ENCODE peak calls at places on chromosomes 13 and 19, in ten cellular contexts. One of them, this sample, is unnamed.

GRCh38 chr13:75906315-75906714 is 270.2 kb downstream of the LMO7 start:
- DNase-seq in HCT116: no peak
- DNase-seq in fibroblast of lung: no peak
- DNase-seq in PC-3: no peak
- DNase-seq in neuronal stem cell: no peak
- DNase-seq in H1: no peak
- DNase-seq in colonic mucosa: no peak
- DNase-seq in mammary epithelial cell: no peak
- DNase-seq in IMR-90: no peak
- DNase-seq in H9: no peak
- DNase-seq in this sample: no peak

GRCh38 chr19:12727745-12728433 is 4.2 kb upstream of the TNPO2 start:
- DNase-seq in HCT116: no peak
- DNase-seq in colonic mucosa: no peak
- DNase-seq in fibroblast of lung: no peak
- DNase-seq in mammary epithelial cell: no peak
- DNase-seq in H9: no peak
- DNase-seq in PC-3: no peak
- DNase-seq in H1: no peak
- DNase-seq in neuronal stem cell: no peak
- DNase-seq in IMR-90: no peak
- DNase-seq in this sample: no peak

GRCh38 chr19:33355535-33355934 is 18.0 kb upstream of the CEBPG start:
- DNase-seq in H9: no peak
- DNase-seq in fibroblast of lung: no peak
- DNase-seq in HCT116: no peak
- DNase-seq in H1: no peak
- DNase-seq in IMR-90: no peak
- DNase-seq in mammary epithelial cell: no peak
- DNase-seq in colonic mucosa: no peak
- DNase-seq in neuronal stem cell: no peak
- DNase-seq in PC-3: no peak
- DNase-seq in this sample: no peak

GRCh38 chr13:113917523-113918371 is 53.9 kb upstream of the GAS6 start:
- DNase-seq in IMR-90: no peak
- DNase-seq in H9: peak
- DNase-seq in HCT116: no peak
- DNase-seq in mammary epithelial cell: no peak
- DNase-seq in PC-3: no peak
- DNase-seq in H1: no peak
- DNase-seq in colonic mucosa: peak
- DNase-seq in neuronal stem cell: no peak
- DNase-seq in fibroblast of lung: no peak
- DNase-seq in this sample: no peak

GRCh38 chr13:113162783-113163685 is 4.6 kb downstream of the PROZ start:
- DNase-seq in mammary epithelial cell: no peak
- DNase-seq in colonic mucosa: no peak
- DNase-seq in PC-3: no peak
- DNase-seq in HCT116: no peak
- DNase-seq in fibroblast of lung: no peak
- DNase-seq in H9: no peak
- DNase-seq in IMR-90: no peak
- DNase-seq in neuronal stem cell: no peak
- DNase-seq in H1: no peak
- DNase-seq in this sample: peak

GRCh38 chr13:103539265-103539664 is 473.0 kb upstream of the SLC10A2 start:
- DNase-seq in colonic mucosa: no peak
- DNase-seq in PC-3: no peak
- DNase-seq in IMR-90: no peak
- DNase-seq in H9: peak
- DNase-seq in mammary epithelial cell: no peak
- DNase-seq in fibroblast of lung: no peak
- DNase-seq in HCT116: no peak
- DNase-seq in neuronal stem cell: peak
- DNase-seq in H1: no peak
- DNase-seq in this sample: no peak

GRCh38 chr13:80524447-80525215 is 183.7 kb upstream of the SPRY2 start:
- DNase-seq in HCT116: peak
- DNase-seq in fibroblast of lung: peak
- DNase-seq in colonic mucosa: no peak
- DNase-seq in neuronal stem cell: no peak
- DNase-seq in H1: no peak
- DNase-seq in H9: no peak
- DNase-seq in IMR-90: no peak
- DNase-seq in PC-3: no peak
- DNase-seq in mammary epithelial cell: no peak
- DNase-seq in this sample: no peak

GRCh38 chr13:78601124-78601885 is 2.0 kb downstream of the POU4F1 start:
- DNase-seq in colonic mucosa: no peak
- DNase-seq in IMR-90: peak
- DNase-seq in HCT116: no peak
- DNase-seq in fibroblast of lung: peak
- DNase-seq in neuronal stem cell: peak
- DNase-seq in mammary epithelial cell: no peak
- DNase-seq in H9: peak
- DNase-seq in H1: no peak
- DNase-seq in PC-3: no peak
- DNase-seq in this sample: no peak

DNA sequence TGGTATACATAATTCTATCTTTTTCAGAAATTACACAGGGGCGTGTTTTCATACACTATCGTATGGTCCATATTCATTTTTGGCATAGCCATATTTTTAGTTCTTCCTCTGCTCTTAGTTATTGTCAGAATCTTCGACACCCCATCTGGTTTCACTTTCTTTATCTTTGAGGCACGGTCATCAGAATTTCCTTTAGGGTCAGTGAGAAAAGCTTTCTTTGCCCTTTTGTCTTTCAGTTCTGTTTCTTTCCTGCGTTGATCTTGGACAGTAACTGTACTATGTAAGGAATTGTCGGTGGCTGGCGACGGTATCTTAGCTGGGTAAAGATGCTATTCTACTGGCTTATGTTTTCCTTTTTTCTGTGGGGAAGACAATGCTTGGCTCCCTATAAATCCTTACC is 10.6 kb upstream of the KIR2DL4 start:
- DNase-seq in HCT116: no peak
- DNase-seq in colonic mucosa: no peak
- DNase-seq in neuronal stem cell: no peak
- DNase-seq in PC-3: no peak
- DNase-seq in mammary epithelial cell: no peak
- DNase-seq in IMR-90: no peak
- DNase-seq in H1: no peak
- DNase-seq in H9: no peak
- DNase-seq in fibroblast of lung: no peak
- DNase-seq in this sample: peak
- H3K9ac ChIP-seq in HCT116: no peak
- H3K9ac ChIP-seq in colonic mucosa: no peak
- H3K9ac ChIP-seq in neuronal stem cell: no peak
- H3K9ac ChIP-seq in PC-3: no peak
- H3K9ac ChIP-seq in mammary epithelial cell: no peak
- H3K9ac ChIP-seq in IMR-90: no peak
- H3K9ac ChIP-seq in H1: no peak
- H3K9ac ChIP-seq in H9: no peak
- H3K9ac ChIP-seq in fibroblast of lung: no peak
- H3K9ac ChIP-seq in this sample: peak

GRCh38 chr19:47404334-47405196 is 14.8 kb downstream of the MEIS3 start:
- DNase-seq in HCT116: no peak
- DNase-seq in fibroblast of lung: no peak
- DNase-seq in PC-3: no peak
- DNase-seq in H9: no peak
- DNase-seq in mammary epithelial cell: no peak
- DNase-seq in IMR-90: no peak
- DNase-seq in colonic mucosa: no peak
- DNase-seq in H1: no peak
- DNase-seq in neuronal stem cell: no peak
- DNase-seq in this sample: no peak

GRCh38 chr19:47399198-47399597 is 20.1 kb downstream of the MEIS3 start:
- DNase-seq in PC-3: no peak
- DNase-seq in IMR-90: no peak
- DNase-seq in H1: no peak
- DNase-seq in HCT116: no peak
- DNase-seq in neuronal stem cell: no peak
- DNase-seq in H9: no peak
- DNase-seq in colonic mucosa: no peak
- DNase-seq in fibroblast of lung: no peak
- DNase-seq in mammary epithelial cell: no peak
- DNase-seq in this sample: no peak

GRCh38 chr19:47402504-47402903 is 16.8 kb downstream of the MEIS3 start:
- DNase-seq in HCT116: no peak
- DNase-seq in PC-3: no peak
- DNase-seq in colonic mucosa: no peak
- DNase-seq in mammary epithelial cell: no peak
- DNase-seq in fibroblast of lung: no peak
- DNase-seq in neuronal stem cell: no peak
- DNase-seq in H9: no peak
- DNase-seq in IMR-90: no peak
- DNase-seq in H1: no peak
- DNase-seq in this sample: no peak

DNA sequence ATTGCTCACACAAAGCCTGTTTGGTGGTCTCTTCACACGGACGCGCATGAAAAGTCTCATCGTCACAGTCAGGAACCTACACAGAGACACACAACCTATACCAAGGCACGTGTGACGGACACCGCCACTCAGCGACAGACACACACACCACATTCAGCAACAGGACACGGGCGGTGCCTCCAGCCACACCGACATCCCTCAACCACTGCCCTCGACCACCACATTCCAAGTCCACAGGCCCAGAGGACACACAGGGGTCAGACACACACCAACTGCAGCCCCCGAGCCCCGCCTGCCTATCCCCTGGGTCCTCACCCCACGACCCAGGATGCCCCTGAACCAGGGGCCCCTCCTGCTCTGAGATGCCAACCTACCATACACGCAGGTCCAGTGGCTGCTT is 20.6 kb downstream of the MEIS3 start:
- DNase-seq in fibroblast of lung: no peak
- DNase-seq in H1: no peak
- DNase-seq in HCT116: no peak
- DNase-seq in IMR-90: no peak
- DNase-seq in H9: no peak
- DNase-seq in PC-3: no peak
- DNase-seq in mammary epithelial cell: no peak
- DNase-seq in neuronal stem cell: no peak
- DNase-seq in colonic mucosa: no peak
- DNase-seq in this sample: no peak
- H3K9ac ChIP-seq in fibroblast of lung: no peak
- H3K9ac ChIP-seq in H1: no peak
- H3K9ac ChIP-seq in HCT116: no peak
- H3K9ac ChIP-seq in IMR-90: no peak
- H3K9ac ChIP-seq in H9: no peak
- H3K9ac ChIP-seq in PC-3: no peak
- H3K9ac ChIP-seq in mammary epithelial cell: no peak
- H3K9ac ChIP-seq in neuronal stem cell: peak
- H3K9ac ChIP-seq in colonic mucosa: no peak
- H3K9ac ChIP-seq in this sample: no peak

DNA sequence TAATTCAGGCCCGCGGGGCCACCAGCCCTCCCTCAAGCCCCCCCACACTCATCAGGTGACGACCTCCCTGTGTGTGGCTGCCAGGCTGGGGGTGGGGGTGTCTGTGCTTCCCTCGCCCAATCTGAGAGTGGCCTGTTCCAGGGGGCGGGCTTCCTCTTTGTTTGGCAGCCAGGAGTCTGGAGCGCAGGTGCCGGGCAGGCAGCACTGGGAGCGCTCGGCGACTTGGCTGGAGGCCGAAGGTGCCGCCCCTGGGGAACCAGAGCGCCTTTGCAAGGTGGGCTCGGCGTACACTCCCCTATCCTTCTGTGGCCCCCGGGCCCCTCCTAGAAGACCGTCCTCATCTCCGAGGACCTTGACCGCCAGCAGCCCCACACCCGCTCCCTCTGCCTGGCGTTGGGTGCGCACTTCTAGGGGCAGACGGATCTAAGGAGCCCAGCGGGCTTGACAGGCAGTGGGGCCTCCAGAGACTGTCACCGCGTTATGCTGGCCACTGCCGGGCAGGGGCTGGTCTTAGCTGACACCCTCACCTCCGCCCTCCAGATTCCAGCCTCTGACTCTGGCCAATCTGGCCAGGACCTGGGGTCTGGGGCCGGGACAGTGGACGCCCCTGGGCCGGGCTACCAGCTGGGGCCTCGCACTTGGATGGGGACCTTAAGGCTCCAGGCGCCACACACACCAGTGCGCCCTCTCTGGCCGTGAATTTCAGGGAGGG is 5.6 kb upstream of the ZNF98 start:
- DNase-seq in H9: no peak
- DNase-seq in mammary epithelial cell: no peak
- DNase-seq in colonic mucosa: no peak
- DNase-seq in fibroblast of lung: no peak
- DNase-seq in neuronal stem cell: no peak
- DNase-seq in PC-3: no peak
- DNase-seq in H1: no peak
- DNase-seq in IMR-90: no peak
- DNase-seq in HCT116: no peak
- DNase-seq in this sample: no peak
- H3K9ac ChIP-seq in H9: no peak
- H3K9ac ChIP-seq in mammary epithelial cell: no peak
- H3K9ac ChIP-seq in colonic mucosa: no peak
- H3K9ac ChIP-seq in fibroblast of lung: no peak
- H3K9ac ChIP-seq in neuronal stem cell: no peak
- H3K9ac ChIP-seq in PC-3: no peak
- H3K9ac ChIP-seq in H1: no peak
- H3K9ac ChIP-seq in IMR-90: no peak
- H3K9ac ChIP-seq in HCT116: no peak
- H3K9ac ChIP-seq in this sample: no peak

GRCh38 chr19:52963229-52963760 is 614 bp upstream of the ZNF816 start:
- DNase-seq in H1: no peak
- DNase-seq in fibroblast of lung: no peak
- DNase-seq in IMR-90: no peak
- DNase-seq in mammary epithelial cell: no peak
- DNase-seq in neuronal stem cell: no peak
- DNase-seq in HCT116: no peak
- DNase-seq in colonic mucosa: peak
- DNase-seq in H9: peak
- DNase-seq in PC-3: no peak
- DNase-seq in this sample: no peak

GRCh38 chr19:52959613-52960295 is 2.9 kb downstream of the ZNF816 start:
- DNase-seq in H9: no peak
- DNase-seq in fibroblast of lung: no peak
- DNase-seq in H1: no peak
- DNase-seq in PC-3: peak
- DNase-seq in mammary epithelial cell: peak
- DNase-seq in neuronal stem cell: no peak
- DNase-seq in HCT116: no peak
- DNase-seq in IMR-90: no peak
- DNase-seq in colonic mucosa: no peak
- DNase-seq in this sample: no peak

GRCh38 chr19:52962394-52963228 is at the start of gene ZNF816:
- DNase-seq in IMR-90: peak
- DNase-seq in neuronal stem cell: peak
- DNase-seq in HCT116: peak
- DNase-seq in mammary epithelial cell: peak
- DNase-seq in PC-3: peak
- DNase-seq in H9: peak
- DNase-seq in H1: peak
- DNase-seq in colonic mucosa: peak
- DNase-seq in fibroblast of lung: peak
- DNase-seq in this sample: peak

GRCh38 chr19:52957591-52957990 is 5.1 kb downstream of the ZNF816 start:
- DNase-seq in neuronal stem cell: no peak
- DNase-seq in HCT116: no peak
- DNase-seq in fibroblast of lung: no peak
- DNase-seq in PC-3: no peak
- DNase-seq in H1: no peak
- DNase-seq in H9: no peak
- DNase-seq in IMR-90: no peak
- DNase-seq in colonic mucosa: no peak
- DNase-seq in mammary epithelial cell: peak
- DNase-seq in this sample: no peak

DNA sequence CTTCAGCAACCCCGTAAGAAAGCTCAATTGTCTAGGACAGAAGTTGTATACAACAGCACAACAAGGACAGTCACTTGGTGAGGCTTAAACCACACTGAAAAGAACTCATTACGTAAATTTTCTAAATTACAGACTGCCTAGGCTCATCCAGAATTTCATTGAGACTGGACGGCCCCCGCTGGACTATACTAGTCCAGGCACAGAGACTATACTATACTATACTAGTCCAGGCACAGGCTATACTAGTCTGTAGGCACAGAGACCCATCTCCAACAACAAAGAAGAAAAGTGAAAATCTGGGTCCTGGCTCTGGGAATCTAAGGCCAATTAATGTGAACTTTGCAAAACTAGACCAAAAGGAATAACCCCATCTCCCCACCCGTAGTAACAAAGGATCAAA is 700 bp downstream of the ZNF816 start:
- DNase-seq in H1: no peak
- DNase-seq in colonic mucosa: no peak
- DNase-seq in neuronal stem cell: no peak
- DNase-seq in IMR-90: no peak
- DNase-seq in H9: no peak
- DNase-seq in fibroblast of lung: no peak
- DNase-seq in mammary epithelial cell: peak
- DNase-seq in HCT116: no peak
- DNase-seq in PC-3: peak
- DNase-seq in this sample: no peak
- H3K9ac ChIP-seq in H1: peak
- H3K9ac ChIP-seq in colonic mucosa: peak
- H3K9ac ChIP-seq in neuronal stem cell: peak
- H3K9ac ChIP-seq in IMR-90: peak
- H3K9ac ChIP-seq in H9: peak
- H3K9ac ChIP-seq in fibroblast of lung: peak
- H3K9ac ChIP-seq in mammary epithelial cell: peak
- H3K9ac ChIP-seq in HCT116: peak
- H3K9ac ChIP-seq in PC-3: peak
- H3K9ac ChIP-seq in this sample: peak